ENCODE peak calls at places on chromosomes 3 and 15, in six cellular contexts. T is HFFc6, A is lung, W is cardiac muscle cell, Y is IMR-90, D is lower lobe of right lung. S is an unnamed sample.

GRCh38 chr3:122151480-122151879 is 32.0 kb upstream of the CASR start:
- DNase-seq in A (no peak), Y (peak; percentile 14), T (peak; percentile 37), W (no peak), D (no peak), S (no peak)

GRCh38 chr3:171262431-171262830 is 197.8 kb downstream of the TNIK start:
- DNase-seq in A (no peak), T (peak; percentile 50), D (no peak), W (no peak), Y (peak; percentile 43), S (no peak)

GRCh38 chr3:115932807-115933206 is 309.5 kb downstream of the GAP43 start:
- DNase-seq in W (no peak), Y (no peak), D (no peak), A (no peak), T (no peak), S (no peak)

GRCh38 chr3:6601374-6601773 is 259.5 kb upstream of the GRM7 start:
- DNase-seq in W (no peak), A (no peak), T (no peak), D (no peak), Y (no peak), S (no peak)

GRCh38 chr3:142315083-142315482 is 89.7 kb upstream of the GK5 start:
- DNase-seq in D (no peak), T (peak; percentile 93), Y (peak; percentile 87), W (no peak), A (no peak), S (peak; percentile 78)

GRCh38 chr15:67164811-67165652 is 89.4 kb downstream of the AAGAB start:
- DNase-seq in T (no peak), Y (peak; percentile 70), W (peak; percentile 55), D (no peak), A (no peak), S (peak; percentile 87)

GRCh38 chr3:170418422-170419300 is at the start of gene CLDN11:
- DNase-seq in A (peak; percentile 27), W (peak; percentile 70), T (no peak), D (no peak), Y (peak; percentile 75), S (peak; percentile 71)

GRCh38 chr3:188491276-188491687 is 337.3 kb downstream of the LPP start:
- DNase-seq in D (no peak), A (no peak), Y (peak; percentile 61), W (no peak), T (peak; percentile 84), S (peak; percentile 90)

GRCh38 chr3:156814295-156814694 is 11.9 kb upstream of the LEKR1 start:
- DNase-seq in W (no peak), T (no peak), A (no peak), D (no peak), Y (no peak), S (no peak)

GRCh38 chr3:80771085-80771484 is 990.4 kb downstream of the GBE1 start:
- DNase-seq in W (peak; percentile 46), T (no peak), A (no peak), D (no peak), Y (no peak), S (peak; percentile 63)

GRCh38 chr3:78221300-78221699 is 1181.4 kb downstream of the ROBO2 start:
- DNase-seq in T (no peak), W (no peak), A (no peak), D (no peak), Y (no peak), S (no peak)

GRCh38 chr3:183981990-183982658 is 35.6 kb downstream of the ABCC5 start:
- DNase-seq in Y (no peak), D (no peak), T (no peak), A (no peak), W (no peak), S (no peak)

GRCh38 chr15:58410353-58410752 is 21.4 kb upstream of the LIPC start:
- DNase-seq in T (no peak), A (no peak), W (no peak), D (no peak), Y (peak; percentile 16), S (peak; percentile 19)

GRCh38 chr15:81107889-81108288 is 26.2 kb upstream of the CFAP161 start:
- DNase-seq in D (no peak), W (no peak), T (no peak), A (no peak), Y (no peak), S (no peak)

GRCh38 chr3:15983232-15983631 is 185.5 kb upstream of the ANKRD28 start:
- DNase-seq in Y (peak; percentile 78), W (no peak), A (no peak), T (peak; percentile 85), D (no peak), S (peak; percentile 77)

GRCh38 chr3:187264051-187264450 is 27.5 kb downstream of the MASP1 start:
- DNase-seq in A (no peak), D (no peak), Y (peak; percentile 88), W (peak; percentile 29), T (peak; percentile 84), S (peak; percentile 85)

GRCh38 chr15:75929799-75930565 is 26.3 kb downstream of the FBXO22 start:
- DNase-seq in W (peak; percentile 29), A (no peak), Y (no peak), T (no peak), D (no peak), S (peak; percentile 32)

GRCh38 chr3:13123765-13124164 is 50.5 kb upstream of the IQSEC1 start:
- DNase-seq in D (peak; percentile 17), A (no peak), Y (no peak), W (no peak), T (no peak), S (no peak)

GRCh38 chr3:99920530-99921376 is 103.1 kb downstream of the CMSS1 start:
- DNase-seq in W (no peak), D (peak; percentile 59), A (peak; percentile 69), Y (peak; percentile 76), T (no peak), S (no peak)

GRCh38 chr3:152335273-152335672 is 66.5 kb downstream of the MBNL1 start:
- DNase-seq in A (no peak), D (no peak), T (no peak), W (no peak), Y (no peak), S (no peak)

GRCh38 chr3:50003766-50004278 is 63.9 kb downstream of the RBM6 start:
- DNase-seq in T (no peak), W (no peak), A (no peak), Y (peak; percentile 12), D (no peak), S (peak; percentile 4)

GRCh38 chr3:188282871-188283270 is 128.9 kb downstream of the LPP start:
- DNase-seq in W (no peak), Y (no peak), T (no peak), D (no peak), A (no peak), S (no peak)

GRCh38 chr15:26682765-26683164 is 90.1 kb downstream of the GABRB3 start:
- DNase-seq in Y (no peak), W (no peak), D (no peak), T (no peak), A (no peak), S (no peak)
- TF ChIP-seq CTCF in Y (no peak), W (no peak), D (no peak), T (no peak), A (no peak), S (no peak)

DNA sequence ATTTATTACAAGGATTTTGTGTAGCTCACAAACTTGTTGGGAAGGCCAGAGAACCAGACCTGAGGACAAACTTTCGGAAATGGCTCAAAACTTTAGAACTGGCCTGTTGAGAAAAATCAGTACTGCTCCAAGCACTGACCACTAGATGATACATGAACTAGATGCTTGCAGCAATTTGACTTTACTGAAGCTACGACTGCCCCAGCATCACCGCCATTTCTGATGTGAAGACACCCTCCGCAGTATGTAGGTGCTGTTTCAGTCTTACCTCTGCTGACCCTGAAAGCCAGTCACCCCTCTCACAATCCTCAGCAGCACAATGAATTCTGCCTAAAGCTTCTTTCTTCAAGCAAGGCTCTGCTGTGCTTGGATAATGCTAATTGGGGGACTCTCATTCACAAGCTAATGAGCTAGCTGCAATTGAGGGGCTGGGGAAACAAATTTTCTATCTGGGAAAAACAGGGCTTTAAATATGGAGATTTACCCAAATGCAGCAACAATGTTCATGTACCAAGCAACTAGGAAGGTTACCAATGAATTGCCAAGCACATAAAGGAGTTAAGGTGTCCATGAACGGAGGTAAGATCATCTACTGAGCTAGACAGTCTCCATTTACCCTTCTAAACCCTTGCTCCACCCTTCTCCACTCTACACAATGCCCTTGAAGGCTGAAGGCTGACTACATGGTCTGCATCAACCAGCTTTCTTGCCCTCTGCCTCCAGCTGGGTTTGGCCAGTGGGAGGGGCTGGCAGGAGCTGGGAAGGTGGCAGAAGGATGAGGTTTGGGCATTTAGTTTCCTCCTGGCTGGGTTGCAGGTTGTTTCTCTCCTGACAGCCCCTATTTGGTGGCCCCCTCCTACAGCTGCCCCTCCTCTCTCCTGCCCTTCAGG is 53.2 kb upstream of the FSTL1 start:
- DNase-seq in D (no peak), T (no peak), W (no peak), Y (no peak), A (no peak), S (no peak)
- TF ChIP-seq CTCF in D (no peak), T (no peak), W (no peak), Y (no peak), A (no peak), S (no peak)

GRCh38 chr3:52380023-52380422 is 63.9 kb downstream of the DNAH1 start:
- DNase-seq in T (no peak), Y (no peak), W (no peak), D (no peak), A (no peak), S (no peak)

GRCh38 chr3:52372822-52373504 is 56.8 kb downstream of the DNAH1 start:
- DNase-seq in D (no peak), Y (no peak), W (peak; percentile 5), A (peak; percentile 35), T (no peak), S (no peak)

GRCh38 chr3:52379610-52380009 is 63.5 kb downstream of the DNAH1 start:
- DNase-seq in A (no peak), W (no peak), D (no peak), T (no peak), Y (no peak), S (no peak)

GRCh38 chr3:52373676-52374075 is 57.6 kb downstream of the DNAH1 start:
- DNase-seq in T (peak; percentile 11), Y (peak; percentile 1), A (no peak), W (no peak), D (no peak), S (no peak)

DNA sequence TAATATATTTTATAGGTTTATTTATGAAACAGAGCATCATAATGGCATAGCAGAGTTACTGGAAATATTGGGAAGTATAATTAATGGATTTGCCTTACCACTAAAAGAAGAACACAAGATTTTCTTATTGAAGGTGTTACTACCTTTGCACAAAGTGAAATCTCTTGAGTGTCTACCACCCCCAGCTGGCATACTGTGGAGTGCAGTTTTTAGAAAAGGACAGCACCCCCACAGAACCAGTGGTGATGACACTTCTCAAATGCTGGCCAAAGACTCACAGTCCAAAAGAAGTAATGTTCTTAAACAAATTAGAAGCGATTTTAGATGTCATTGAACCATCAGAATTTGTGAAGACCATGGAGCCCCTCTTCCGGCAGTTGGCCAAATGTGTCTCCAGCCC is 58.1 kb downstream of the DNAH1 start:
- DNase-seq in T (no peak), Y (no peak), W (no peak), D (no peak), A (no peak), S (no peak)
- TF ChIP-seq CTCF in T (peak; percentile 33), Y (no peak), W (no peak), D (no peak), A (no peak), S (no peak)

DNA sequence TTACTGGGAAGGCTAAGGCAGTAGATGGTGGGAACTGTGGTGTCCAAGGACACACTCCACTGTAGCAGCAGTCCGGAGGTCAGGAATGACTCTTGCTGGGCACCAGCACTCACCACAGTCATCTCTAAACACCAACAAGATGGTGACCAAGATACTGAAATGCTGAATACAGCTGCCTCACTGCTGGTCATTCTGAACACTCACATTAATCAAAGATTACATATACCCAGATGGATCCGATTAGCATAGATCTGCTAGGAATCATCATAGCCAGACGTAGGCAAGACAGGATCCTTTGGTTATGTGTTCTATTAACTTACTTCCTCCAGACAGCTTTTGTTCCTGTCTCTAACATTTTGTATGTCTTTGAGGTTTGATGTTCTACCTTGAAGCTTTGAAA is 134.9 kb upstream of the BFSP2 start:
- DNase-seq in D (no peak), T (no peak), A (no peak), Y (no peak), W (no peak), S (no peak)
- TF ChIP-seq CTCF in D (no peak), T (no peak), A (no peak), Y (no peak), W (no peak), S (no peak)

S was measured in choroid plexus epithelial cell.